ENCODE peak calls at places on chromosome 11, in five cellular contexts. E is right cardiac atrium, W is lower lobe of right lung, C is neuronal stem cell, Q is neural progenitor cell. X is an unnamed sample. For H3K4me1, the result is how much of the 10 kb centered on the place peaks cover.

GRCh38 chr11:75717608-75718403 is at the start of gene MOGAT2:
- DNase-seq in E (no peak), W (no peak), C (no peak), Q (no peak), X (no peak)

GRCh38 chr11:28863422-28863821 is 755.2 kb downstream of the METTL15 start:
- DNase-seq in E (no peak), W (no peak), C (no peak), Q (no peak), X (no peak)

GRCh38 chr11:113876074-113876797 is 864 bp upstream of the USP28 start:
- DNase-seq in E (peak), W (no peak), C (no peak), Q (no peak), X (no peak)

GRCh38 chr11:11157201-11157600 is 195.8 kb downstream of the CSNK2A3 start:
- DNase-seq in E (no peak), W (no peak), C (no peak), Q (peak), X (no peak)

GRCh38 chr11:57643802-57644201 is 5.9 kb downstream of the YPEL4 start:
- DNase-seq in E (no peak), W (no peak), C (no peak), Q (no peak), X (no peak)

GRCh38 chr11:82978422-82979099 is 77.0 kb downstream of the DDIAS start:
- DNase-seq in E (no peak), W (no peak), C (no peak), Q (no peak), X (peak)

GRCh38 chr11:128790200-128790599 is 76.9 kb downstream of the KCNJ1 start:
- DNase-seq in E (peak), W (no peak), C (no peak), Q (peak), X (peak)

GRCh38 chr11:66595245-66595904 is 2.4 kb downstream of the CCS start:
- DNase-seq in E (peak), W (no peak), C (no peak), Q (no peak), X (peak)

GRCh38 chr11:133865466-133865865 is 20.2 kb upstream of the SPATA19 start:
- DNase-seq in E (no peak), W (no peak), C (no peak), Q (no peak), X (no peak)

GRCh38 chr11:116193321-116194114 is 579.3 kb downstream of the BUD13 start:
- DNase-seq in E (peak), W (peak), C (peak), Q (peak), X (peak)

GRCh38 chr11:1310315-1310687 is 869 bp upstream of the TOLLIP start:
- DNase-seq in E (no peak), W (no peak), C (no peak), Q (no peak), X (no peak)

GRCh38 chr11:128552783-128553661 is 34.3 kb downstream of the ETS1 start:
- DNase-seq in E (no peak), W (no peak), C (no peak), Q (peak), X (peak)

GRCh38 chr11:17077240-17077519 is 287 bp downstream of the RPS13 start:
- DNase-seq in E (no peak), W (no peak), C (no peak), Q (no peak), X (no peak)

GRCh38 chr11:113274708-113275582 is 39.4 kb upstream of the TTC12 start:
- DNase-seq in E (no peak), W (no peak), C (no peak), Q (peak), X (no peak)

GRCh38 chr11:16737860-16738197 is 618 bp upstream of the C11orf58 start:
- DNase-seq in E (no peak), W (no peak), C (peak), Q (peak), X (no peak)

GRCh38 chr11:99614353-99614752 is 593.6 kb downstream of the CNTN5 start:
- DNase-seq in E (no peak), W (no peak), C (peak), Q (peak), X (no peak)

GRCh38 chr11:101003468-101003867 is 126.1 kb downstream of the PGR start:
- DNase-seq in E (no peak), W (no peak), C (no peak), Q (no peak), X (no peak)

GRCh38 chr11:95671768-95672167 is 117.8 kb downstream of the FAM76B start:
- DNase-seq in E (no peak), W (no peak), C (no peak), Q (no peak), X (peak)

GRCh38 chr11:90668502-90668901 is 445.7 kb upstream of the CHORDC1 start:
- DNase-seq in E (no peak), W (no peak), C (no peak), Q (no peak), X (no peak)

GRCh38 chr11:8717876-8718753 is 35.5 kb downstream of the RPL27A start:
- DNase-seq in E (peak), W (no peak), C (no peak), Q (no peak), X (peak)

GRCh38 chr11:43582837-43583462 is 97.6 kb upstream of the HSD17B12 start:
- DNase-seq in E (no peak), W (no peak), C (no peak), Q (peak), X (no peak)

GRCh38 chr11:76077575-76078150 is 128.6 kb downstream of the WNT11 start:
- DNase-seq in E (no peak), W (no peak), C (no peak), Q (no peak), X (peak)

GRCh38 chr11:79485694-79486093 is 44.9 kb upstream of the TENM4 start:
- DNase-seq in E (no peak), W (no peak), C (no peak), Q (peak), X (no peak)

GRCh38 chr11:15059132-15059531 is 14.3 kb upstream of the CALCB start:
- DNase-seq in E (no peak), W (no peak), C (no peak), Q (no peak), X (no peak)

DNA sequence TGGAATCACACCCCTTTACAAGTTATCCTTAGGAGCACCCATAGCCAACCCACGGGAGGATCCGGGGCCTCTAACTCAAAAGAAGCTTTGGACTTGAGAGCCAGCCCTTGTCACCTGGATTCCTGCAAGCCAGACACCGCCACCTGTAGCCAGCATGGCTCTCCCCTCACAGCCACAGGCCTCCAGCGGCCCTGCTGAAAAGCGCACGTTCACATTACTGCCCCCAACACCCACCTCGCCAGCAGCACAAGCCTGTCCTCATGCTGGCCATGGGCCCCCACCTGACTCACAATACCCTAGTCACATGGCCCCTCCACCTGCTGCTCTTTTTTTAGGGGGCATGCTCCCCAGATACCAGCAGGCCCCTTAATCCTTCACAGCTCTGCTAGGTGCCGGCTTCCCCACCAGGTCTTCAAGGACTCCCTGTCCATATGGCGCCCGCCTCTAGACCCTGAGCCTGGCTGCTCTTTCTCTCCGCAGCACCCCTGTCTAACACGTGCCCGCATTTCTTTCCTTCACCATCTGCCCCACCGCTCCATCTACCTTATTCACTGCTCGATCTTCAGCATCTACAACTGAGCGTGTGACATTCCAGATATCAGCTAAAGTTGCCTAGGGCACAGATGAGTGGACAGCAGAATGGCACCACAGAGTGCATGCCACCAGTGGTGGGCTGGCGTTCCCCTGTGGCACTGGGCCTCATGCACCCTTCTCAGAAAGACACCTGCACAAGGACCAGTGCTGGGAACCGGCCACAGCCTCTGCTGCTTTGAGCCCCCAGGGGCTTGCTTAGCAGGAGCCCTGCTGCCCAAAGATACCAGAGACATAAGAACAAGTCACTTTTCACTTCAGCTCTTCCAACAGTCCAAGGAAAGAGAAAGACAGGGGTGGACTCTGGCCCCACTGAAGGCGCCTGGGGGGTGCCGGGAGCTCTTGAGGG is 6.6 kb downstream of the CARS1 start:
- DNase-seq in E (peak), W (no peak), C (no peak), Q (no peak), X (no peak)
- H3K4me1 ChIP-seq in E (under half), W (under half), C (under half), Q (under half), X (under half)

DNA sequence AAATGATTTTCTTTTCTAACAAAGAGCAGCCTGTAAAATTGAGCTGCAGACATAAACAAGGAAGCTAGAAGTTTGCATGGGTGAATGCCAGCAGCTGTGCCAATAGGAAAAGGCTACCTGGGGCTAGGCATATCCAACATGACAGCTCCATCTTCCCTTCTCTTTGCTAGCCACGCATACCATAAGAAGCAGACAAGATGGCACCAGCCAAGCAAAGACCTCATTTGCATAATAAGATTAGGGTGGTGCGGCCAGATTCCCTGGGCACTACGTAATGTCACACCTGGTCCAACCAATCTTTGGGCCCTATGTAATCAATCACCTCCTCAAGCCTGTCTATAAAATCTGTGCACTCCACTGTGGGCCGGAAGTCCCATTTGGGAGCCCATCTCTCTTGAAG is 108.3 kb downstream of the SWAP70 start:
- DNase-seq in E (no peak), W (no peak), C (no peak), Q (no peak), X (no peak)
- H3K4me1 ChIP-seq in E (under half), W (under half), C (under half), Q (under half), X (under half)

GRCh38 chr11:86728562-86728961 is 56.1 kb upstream of the ME3 start:
- DNase-seq in E (no peak), W (no peak), C (no peak), Q (no peak), X (no peak)
- H3K4me1 ChIP-seq in E (under half), W (under half), C (under half), Q (under half), X (under half)

GRCh38 chr11:63564056-63564784 is 1.0 kb upstream of the PLAAT2 start:
- DNase-seq in E (no peak), W (no peak), C (no peak), Q (no peak), X (no peak)
- H3K4me1 ChIP-seq in E (under half), W (under half), C (under half), Q (under half), X (under half)